ENCODE peak calls at places on chromosomes 2 and 18, in eight cellular contexts. One of them, this sample, is unnamed.

GRCh38 chr2:95578529-95578928 is 13.3 kb upstream of the TRIM43 start:
- DNase-seq in astrocyte of the spinal cord: no peak
- DNase-seq in T-helper 2 cell: no peak
- DNase-seq in AG09319: no peak
- DNase-seq in Calu3: no peak
- DNase-seq in ELF-1: no peak
- DNase-seq in naive thymus-derived CD8-positive, alpha-beta T cell: no peak
- DNase-seq in D341Med: no peak
- DNase-seq in this sample: no peak

GRCh38 chr2:240917684-240918257 is 11.6 kb downstream of the CROCC2 start:
- DNase-seq in naive thymus-derived CD8-positive, alpha-beta T cell: no peak
- DNase-seq in astrocyte of the spinal cord: no peak
- DNase-seq in T-helper 2 cell: no peak
- DNase-seq in D341Med: no peak
- DNase-seq in ELF-1: no peak
- DNase-seq in Calu3: no peak
- DNase-seq in AG09319: no peak
- DNase-seq in this sample: no peak

GRCh38 chr2:224611938-224612337 is 26.8 kb upstream of the CUL3 start:
- DNase-seq in T-helper 2 cell: no peak
- DNase-seq in AG09319: no peak
- DNase-seq in astrocyte of the spinal cord: no peak
- DNase-seq in D341Med: no peak
- DNase-seq in naive thymus-derived CD8-positive, alpha-beta T cell: no peak
- DNase-seq in Calu3: peak; percentile 2
- DNase-seq in ELF-1: peak; percentile 49
- DNase-seq in this sample: no peak

GRCh38 chr2:2166844-2167243 is 164.2 kb downstream of the MYT1L start:
- DNase-seq in T-helper 2 cell: no peak
- DNase-seq in astrocyte of the spinal cord: no peak
- DNase-seq in Calu3: no peak
- DNase-seq in AG09319: no peak
- DNase-seq in naive thymus-derived CD8-positive, alpha-beta T cell: no peak
- DNase-seq in ELF-1: no peak
- DNase-seq in D341Med: no peak
- DNase-seq in this sample: no peak

GRCh38 chr18:40529478-40529877 is 1425.6 kb upstream of the PIK3C3 start:
- DNase-seq in Calu3: no peak
- DNase-seq in astrocyte of the spinal cord: peak; percentile 25
- DNase-seq in ELF-1: no peak
- DNase-seq in D341Med: no peak
- DNase-seq in naive thymus-derived CD8-positive, alpha-beta T cell: no peak
- DNase-seq in T-helper 2 cell: no peak
- DNase-seq in AG09319: no peak
- DNase-seq in this sample: no peak

GRCh38 chr2:240224676-240225075 is 84.2 kb upstream of the OTOS start:
- DNase-seq in ELF-1: no peak
- DNase-seq in Calu3: no peak
- DNase-seq in AG09319: no peak
- DNase-seq in naive thymus-derived CD8-positive, alpha-beta T cell: no peak
- DNase-seq in astrocyte of the spinal cord: peak; percentile 13
- DNase-seq in T-helper 2 cell: no peak
- DNase-seq in D341Med: no peak
- DNase-seq in this sample: no peak

GRCh38 chr2:121650554-121650930 is 1.3 kb upstream of the CLASP1 start:
- DNase-seq in naive thymus-derived CD8-positive, alpha-beta T cell: no peak
- DNase-seq in D341Med: no peak
- DNase-seq in astrocyte of the spinal cord: peak; percentile 29
- DNase-seq in AG09319: no peak
- DNase-seq in ELF-1: no peak
- DNase-seq in T-helper 2 cell: no peak
- DNase-seq in Calu3: no peak
- DNase-seq in this sample: no peak

GRCh38 chr2:172195836-172196376 is 93.2 kb upstream of the DLX2 start:
- DNase-seq in naive thymus-derived CD8-positive, alpha-beta T cell: no peak
- DNase-seq in AG09319: no peak
- DNase-seq in astrocyte of the spinal cord: no peak
- DNase-seq in Calu3: no peak
- DNase-seq in T-helper 2 cell: no peak
- DNase-seq in D341Med: no peak
- DNase-seq in ELF-1: no peak
- DNase-seq in this sample: no peak

GRCh38 chr18:64991102-64991501 is 759.7 kb upstream of the CDH7 start:
- DNase-seq in Calu3: no peak
- DNase-seq in T-helper 2 cell: no peak
- DNase-seq in ELF-1: no peak
- DNase-seq in AG09319: no peak
- DNase-seq in D341Med: no peak
- DNase-seq in astrocyte of the spinal cord: no peak
- DNase-seq in naive thymus-derived CD8-positive, alpha-beta T cell: no peak
- DNase-seq in this sample: no peak

GRCh38 chr18:77059294-77059916 is 73.2 kb downstream of the MBP start:
- DNase-seq in ELF-1: peak; percentile 63
- DNase-seq in astrocyte of the spinal cord: peak; percentile 77
- DNase-seq in D341Med: peak; percentile 69
- DNase-seq in Calu3: peak; percentile 82
- DNase-seq in naive thymus-derived CD8-positive, alpha-beta T cell: no peak
- DNase-seq in T-helper 2 cell: no peak
- DNase-seq in AG09319: no peak
- DNase-seq in this sample: no peak

GRCh38 chr2:152706477-152707020 is 10.7 kb downstream of the PRPF40A start:
- DNase-seq in Calu3: no peak
- DNase-seq in T-helper 2 cell: no peak
- DNase-seq in astrocyte of the spinal cord: no peak
- DNase-seq in AG09319: no peak
- DNase-seq in ELF-1: no peak
- DNase-seq in naive thymus-derived CD8-positive, alpha-beta T cell: no peak
- DNase-seq in D341Med: no peak
- DNase-seq in this sample: no peak

GRCh38 chr2:39153312-39153711 is 32.5 kb upstream of the SOS1 start:
- DNase-seq in Calu3: no peak
- DNase-seq in D341Med: no peak
- DNase-seq in naive thymus-derived CD8-positive, alpha-beta T cell: no peak
- DNase-seq in AG09319: no peak
- DNase-seq in astrocyte of the spinal cord: no peak
- DNase-seq in T-helper 2 cell: no peak
- DNase-seq in ELF-1: no peak
- DNase-seq in this sample: no peak

GRCh38 chr2:186919272-186919671 is 70.3 kb upstream of the ZSWIM2 start:
- DNase-seq in ELF-1: no peak
- DNase-seq in AG09319: peak; percentile 11
- DNase-seq in Calu3: peak; percentile 17
- DNase-seq in naive thymus-derived CD8-positive, alpha-beta T cell: no peak
- DNase-seq in astrocyte of the spinal cord: peak; percentile 90
- DNase-seq in D341Med: no peak
- DNase-seq in T-helper 2 cell: no peak
- DNase-seq in this sample: no peak

GRCh38 chr2:30862054-30862651 is 54.9 kb upstream of the CAPN13 start:
- DNase-seq in Calu3: peak; percentile 74
- DNase-seq in naive thymus-derived CD8-positive, alpha-beta T cell: peak; percentile 23
- DNase-seq in AG09319: peak; percentile 53
- DNase-seq in D341Med: peak; percentile 73
- DNase-seq in astrocyte of the spinal cord: peak; percentile 64
- DNase-seq in ELF-1: no peak
- DNase-seq in T-helper 2 cell: no peak
- DNase-seq in this sample: peak; percentile 23

GRCh38 chr2:164314148-164314547 is 307.1 kb downstream of the GRB14 start:
- DNase-seq in Calu3: no peak
- DNase-seq in ELF-1: no peak
- DNase-seq in AG09319: no peak
- DNase-seq in naive thymus-derived CD8-positive, alpha-beta T cell: no peak
- DNase-seq in astrocyte of the spinal cord: peak; percentile 26
- DNase-seq in T-helper 2 cell: no peak
- DNase-seq in D341Med: no peak
- DNase-seq in this sample: no peak

GRCh38 chr2:43448011-43448821 is 147.6 kb downstream of the THADA start:
- DNase-seq in T-helper 2 cell: no peak
- DNase-seq in ELF-1: peak; percentile 64
- DNase-seq in astrocyte of the spinal cord: no peak
- DNase-seq in naive thymus-derived CD8-positive, alpha-beta T cell: no peak
- DNase-seq in Calu3: no peak
- DNase-seq in AG09319: no peak
- DNase-seq in D341Med: no peak
- DNase-seq in this sample: no peak

GRCh38 chr18:47772374-47773248 is 157.8 kb downstream of the SMAD2 start:
- DNase-seq in naive thymus-derived CD8-positive, alpha-beta T cell: peak; percentile 55
- DNase-seq in AG09319: peak; percentile 15
- DNase-seq in Calu3: peak; percentile 92
- DNase-seq in ELF-1: peak; percentile 93
- DNase-seq in astrocyte of the spinal cord: peak; percentile 35
- DNase-seq in T-helper 2 cell: peak; percentile 52
- DNase-seq in D341Med: peak; percentile 90
- DNase-seq in this sample: no peak

GRCh38 chr18:63374520-63374919 is 7.5 kb upstream of the KDSR start:
- DNase-seq in AG09319: no peak
- DNase-seq in Calu3: no peak
- DNase-seq in naive thymus-derived CD8-positive, alpha-beta T cell: no peak
- DNase-seq in astrocyte of the spinal cord: no peak
- DNase-seq in T-helper 2 cell: no peak
- DNase-seq in D341Med: no peak
- DNase-seq in ELF-1: no peak
- DNase-seq in this sample: no peak

GRCh38 chr2:67259581-67260347 is 137.4 kb upstream of the ETAA1 start:
- DNase-seq in AG09319: peak; percentile 59
- DNase-seq in Calu3: peak; percentile 29
- DNase-seq in naive thymus-derived CD8-positive, alpha-beta T cell: no peak
- DNase-seq in astrocyte of the spinal cord: peak; percentile 80
- DNase-seq in D341Med: no peak
- DNase-seq in T-helper 2 cell: no peak
- DNase-seq in ELF-1: no peak
- DNase-seq in this sample: no peak

GRCh38 chr2:239163306-239164070 is 237.3 kb downstream of the HDAC4 start:
- DNase-seq in Calu3: no peak
- DNase-seq in astrocyte of the spinal cord: no peak
- DNase-seq in T-helper 2 cell: no peak
- DNase-seq in AG09319: no peak
- DNase-seq in naive thymus-derived CD8-positive, alpha-beta T cell: no peak
- DNase-seq in ELF-1: no peak
- DNase-seq in D341Med: no peak
- DNase-seq in this sample: no peak

This sample was measured in NCI-H1436 treated with DMSO at 0.1 percent for 48 hours.